ENCODE peak calls at places on chromosomes 4 and X, in nine cellular contexts. I is BE2C, C is left lung, B is astrocyte of the cerebellum, K is astrocyte of the spinal cord, D is choroid plexus epithelial cell, M is tibial nerve, Y is HFFc6, J is GM20000. G is an unnamed sample.

GRCh38 chr4:139454646-139455045 is 725 bp downstream of the RAB33B start:
- DNase-seq in I (no peak), C (no peak), B (no peak), K (peak), D (peak), M (no peak), Y (no peak), J (no peak), G (no peak)

GRCh38 chrX:1387141-1387776 is 4.7 kb downstream of the SLC25A6 start:
- DNase-seq in I (no peak), C (peak), B (no peak), K (no peak), D (no peak), M (no peak), Y (no peak), J (no peak), G (no peak)

GRCh38 chr4:29131304-29131703 is 1588.9 kb upstream of the PCDH7 start:
- DNase-seq in I (no peak), C (no peak), B (no peak), K (no peak), D (peak), M (no peak), Y (no peak), J (no peak), G (no peak)

GRCh38 chrX:68232206-68232605 is 201.1 kb downstream of the OPHN1 start:
- DNase-seq in I (no peak), C (no peak), B (no peak), K (no peak), D (no peak), M (no peak), Y (no peak), J (no peak), G (peak)

GRCh38 chr4:86451560-86452322 is 91.9 kb upstream of the MAPK10 start:
- DNase-seq in I (no peak), C (no peak), B (no peak), K (no peak), D (peak), M (no peak), Y (no peak), J (no peak), G (peak)

GRCh38 chr4:188934320-188934975 is 795.2 kb downstream of the TRIML1 start:
- DNase-seq in I (no peak), C (no peak), B (no peak), K (peak), D (peak), M (no peak), Y (peak), J (no peak), G (peak)

GRCh38 chr4:73388887-73389286 is 15.2 kb upstream of the ALB start:
- DNase-seq in I (no peak), C (no peak), B (no peak), K (no peak), D (no peak), M (no peak), Y (no peak), J (no peak), G (no peak)

GRCh38 chr4:1971456-1972200 is 37.1 kb downstream of the NELFA start:
- DNase-seq in I (no peak), C (peak), B (no peak), K (no peak), D (no peak), M (no peak), Y (no peak), J (no peak), G (no peak)

GRCh38 chr4:113394730-113395530 is 345.5 kb downstream of the ANK2 start:
- DNase-seq in I (peak), C (peak), B (peak), K (peak), D (peak), M (peak), Y (peak), J (peak), G (peak)

GRCh38 chrX:1172496-1172895 is 40.0 kb downstream of the CRLF2 start:
- DNase-seq in I (no peak), C (no peak), B (no peak), K (no peak), D (no peak), M (no peak), Y (no peak), J (no peak), G (no peak)

GRCh38 chr4:25160714-25161598 is 707 bp upstream of the SEPSECS start:
- DNase-seq in I (no peak), C (no peak), B (no peak), K (peak), D (peak), M (peak), Y (peak), J (no peak), G (no peak)

GRCh38 chr4:123889376-123889945 is 492.9 kb downstream of the SPRY1 start:
- DNase-seq in I (no peak), C (no peak), B (peak), K (peak), D (peak), M (no peak), Y (no peak), J (no peak), G (peak)

GRCh38 chrX:72048515-72049455 is 82.9 kb downstream of the RTL5 start:
- DNase-seq in I (peak), C (no peak), B (no peak), K (no peak), D (no peak), M (no peak), Y (no peak), J (no peak), G (no peak)

GRCh38 chrX:53283099-53283498 is 1.7 kb upstream of the IQSEC2 start:
- DNase-seq in I (no peak), C (no peak), B (no peak), K (no peak), D (no peak), M (no peak), Y (no peak), J (no peak), G (no peak)

GRCh38 chrX:78331708-78332107 is 4.3 kb upstream of the CYSLTR1 start:
- DNase-seq in I (no peak), C (no peak), B (no peak), K (no peak), D (no peak), M (no peak), Y (no peak), J (no peak), G (no peak)

GRCh38 chr4:7288751-7289523 is 96.6 kb downstream of the SORCS2 start:
- DNase-seq in I (no peak), C (no peak), B (no peak), K (no peak), D (no peak), M (no peak), Y (no peak), J (no peak), G (no peak)

GRCh38 chr4:119498520-119498919 is 130.1 kb downstream of the PDE5A start:
- DNase-seq in I (no peak), C (peak), B (peak), K (peak), D (peak), M (peak), Y (no peak), J (no peak), G (no peak)

GRCh38 chr4:184016742-184017668 is 111.9 kb downstream of the STOX2 start:
- DNase-seq in I (peak), C (no peak), B (no peak), K (no peak), D (no peak), M (no peak), Y (no peak), J (no peak), G (no peak)

GRCh38 chrX:119759333-119759766 is 962 bp downstream of the SOWAHD start:
- DNase-seq in I (no peak), C (no peak), B (no peak), K (no peak), D (no peak), M (no peak), Y (no peak), J (no peak), G (no peak)

GRCh38 chrX:24643116-24643515 is 4.0 kb downstream of the PCYT1B start:
- DNase-seq in I (no peak), C (no peak), B (no peak), K (no peak), D (peak), M (no peak), Y (no peak), J (no peak), G (peak)

GRCh38 chr4:110164856-110165255 is 33.6 kb downstream of the ELOVL6 start:
- DNase-seq in I (no peak), C (no peak), B (no peak), K (no peak), D (no peak), M (no peak), Y (no peak), J (no peak), G (no peak)

GRCh38 chr4:156870166-156870565 is 101.4 kb downstream of the PDGFC start:
- DNase-seq in I (no peak), C (no peak), B (no peak), K (no peak), D (peak), M (no peak), Y (no peak), J (no peak), G (no peak)

GRCh38 chr4:102469806-102470205 is 31.4 kb upstream of the NFKB1 start:
- DNase-seq in I (no peak), C (no peak), B (no peak), K (no peak), D (no peak), M (no peak), Y (no peak), J (no peak), G (no peak)

GRCh38 chr4:84578540-84579409 is 4.2 kb upstream of the CDS1 start:
- DNase-seq in I (peak), C (no peak), B (peak), K (peak), D (peak), M (peak), Y (peak), J (no peak), G (peak)

GRCh38 chr4:151644625-151645024 is 116.2 kb downstream of the GATB start:
- DNase-seq in I (peak), C (no peak), B (no peak), K (no peak), D (no peak), M (no peak), Y (no peak), J (no peak), G (no peak)

GRCh38 chrX:39688576-39689373 is 409.0 kb downstream of the BCOR start:
- DNase-seq in I (peak), C (peak), B (no peak), K (peak), D (no peak), M (peak), Y (no peak), J (peak), G (peak)

GRCh38 chr4:76640252-76640925 is 205.4 kb downstream of the SHROOM3 start:
- DNase-seq in I (no peak), C (peak), B (no peak), K (no peak), D (no peak), M (no peak), Y (no peak), J (no peak), G (no peak)

GRCh38 chr4:24417206-24417605 is 167.1 kb downstream of the DHX15 start:
- DNase-seq in I (no peak), C (no peak), B (no peak), K (no peak), D (no peak), M (no peak), Y (no peak), J (no peak), G (no peak)

GRCh38 chr4:143653031-143653430 is 47.4 kb downstream of the FREM3 start:
- DNase-seq in I (no peak), C (no peak), B (peak), K (peak), D (peak), M (no peak), Y (no peak), J (no peak), G (no peak)

GRCh38 chrX:41684138-41684537 is 4.6 kb upstream of the GPR34 start:
- DNase-seq in I (no peak), C (no peak), B (no peak), K (no peak), D (no peak), M (no peak), Y (no peak), J (no peak), G (no peak)

GRCh38 chr4:87505862-87506261 is 23.3 kb downstream of the SPARCL1 start:
- DNase-seq in I (peak), C (no peak), B (no peak), K (no peak), D (no peak), M (no peak), Y (no peak), J (no peak), G (no peak)
- TF ChIP-seq CTCF in I (peak), C (no peak), B (peak), K (peak), D (peak), M (no peak), Y (peak), J (peak), G (peak)

DNA sequence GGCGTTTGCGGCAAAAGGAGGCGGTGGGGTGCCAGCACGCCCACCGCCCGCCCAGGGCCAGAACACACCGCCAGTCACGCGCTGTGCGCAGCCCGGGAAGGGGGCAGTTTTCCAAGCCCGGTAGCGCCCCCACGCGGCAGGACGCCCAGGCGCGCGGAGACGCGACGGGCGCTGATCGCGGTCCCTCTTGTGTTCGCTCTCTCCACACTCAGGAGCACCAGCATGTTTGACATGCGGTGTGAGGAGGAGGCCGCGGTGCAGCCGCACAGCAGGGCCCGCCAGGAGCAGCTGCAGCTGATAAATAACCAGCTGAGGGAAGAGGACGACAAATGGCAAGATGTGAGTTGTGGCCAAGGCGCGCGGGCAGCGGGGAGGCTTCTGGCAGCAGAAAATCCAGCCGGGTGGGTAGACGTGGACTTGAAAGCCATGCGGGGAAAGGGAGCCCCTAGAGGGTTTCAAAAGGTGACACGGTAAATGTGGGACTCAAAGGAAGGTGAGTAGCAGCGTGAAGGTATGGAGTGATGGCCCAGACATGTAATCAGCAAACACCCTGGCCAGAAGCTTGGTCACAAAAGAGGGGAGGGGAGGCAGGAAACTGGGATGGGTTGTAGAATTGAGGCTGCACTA is 104.1 kb downstream of the PHOX2B start:
- DNase-seq in I (peak), C (peak), B (peak), K (peak), D (peak), M (peak), Y (no peak), J (no peak), G (peak)
- TF ChIP-seq CTCF in I (peak), C (peak), B (peak), K (peak), D (peak), M (peak), Y (peak), J (peak), G (peak)

GRCh38 chr4:793941-794621 is 31.8 kb downstream of the CPLX1 start:
- DNase-seq in I (no peak), C (no peak), B (no peak), K (no peak), D (peak), M (no peak), Y (no peak), J (no peak), G (no peak)

GRCh38 chr4:791866-792630 is 33.9 kb downstream of the CPLX1 start:
- DNase-seq in I (no peak), C (no peak), B (no peak), K (no peak), D (no peak), M (no peak), Y (no peak), J (peak), G (no peak)

GRCh38 chr4:791201-791865 is 34.6 kb downstream of the CPLX1 start:
- DNase-seq in I (no peak), C (no peak), B (no peak), K (no peak), D (no peak), M (no peak), Y (no peak), J (no peak), G (no peak)

GRCh38 chr4:793109-793861 is 32.6 kb downstream of the CPLX1 start:
- DNase-seq in I (no peak), C (no peak), B (no peak), K (no peak), D (no peak), M (no peak), Y (no peak), J (no peak), G (no peak)

DNA sequence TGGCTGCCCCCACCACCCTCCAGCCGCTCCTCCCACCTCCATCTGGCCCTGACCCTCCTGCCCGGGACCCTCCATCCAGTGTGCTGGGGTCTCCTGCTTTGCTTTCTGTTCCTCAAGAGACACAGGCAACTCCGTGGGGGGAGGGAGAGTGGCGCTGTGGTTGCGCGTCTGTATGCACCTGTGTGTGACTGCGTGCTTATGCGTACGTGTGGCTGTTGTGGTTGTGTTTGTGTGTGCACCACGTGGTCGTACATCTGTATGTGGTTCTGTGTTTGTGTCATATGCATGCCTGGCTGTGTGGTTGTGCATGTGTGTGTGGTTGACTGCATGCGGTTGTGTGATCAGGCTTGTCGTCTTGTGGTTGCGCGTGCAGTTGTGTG is 33.2 kb downstream of the CPLX1 start:
- DNase-seq in I (no peak), C (no peak), B (no peak), K (no peak), D (no peak), M (no peak), Y (no peak), J (no peak), G (no peak)
- TF ChIP-seq CTCF in I (no peak), C (no peak), B (no peak), K (no peak), D (no peak), M (no peak), Y (no peak), J (no peak), G (no peak)

GRCh38 chr4:81519856-81520255 is 48.1 kb upstream of the RASGEF1B start:
- DNase-seq in I (no peak), C (no peak), B (no peak), K (no peak), D (no peak), M (no peak), Y (no peak), J (no peak), G (no peak)
- TF ChIP-seq CTCF in I (no peak), C (no peak), B (no peak), K (no peak), D (no peak), M (no peak), Y (no peak), J (no peak), G (no peak)

G was measured in foreskin keratinocyte.